ENCODE peak calls at places on chromosomes 11 and 22, in five cellular contexts. One of them, this sample, is unnamed.

GRCh38 chr11:132576706-132577105 is 955.6 kb downstream of the OPCML start:
- DNase-seq in A673: peak; percentile 22
- DNase-seq in CD8-positive, alpha-beta T cell: no peak
- DNase-seq in cardiac muscle cell: no peak
- DNase-seq in lower lobe of right lung: no peak
- DNase-seq in this sample: no peak

GRCh38 chr22:19680287-19680881 is 33.9 kb upstream of the SEPTIN5 start:
- DNase-seq in A673: no peak
- DNase-seq in CD8-positive, alpha-beta T cell: no peak
- DNase-seq in lower lobe of right lung: no peak
- DNase-seq in cardiac muscle cell: no peak
- DNase-seq in this sample: no peak

GRCh38 chr11:1041471-1041870 is 5.0 kb upstream of the MUC6 start:
- DNase-seq in A673: no peak
- DNase-seq in lower lobe of right lung: peak; percentile 38
- DNase-seq in cardiac muscle cell: no peak
- DNase-seq in CD8-positive, alpha-beta T cell: no peak
- DNase-seq in this sample: no peak

GRCh38 chr22:41513391-41513790 is 30.9 kb downstream of the POLR3H start:
- DNase-seq in A673: no peak
- DNase-seq in CD8-positive, alpha-beta T cell: no peak
- DNase-seq in lower lobe of right lung: no peak
- DNase-seq in cardiac muscle cell: no peak
- DNase-seq in this sample: no peak

GRCh38 chr22:42286205-42286604 is 15.8 kb upstream of the TCF20 start:
- DNase-seq in CD8-positive, alpha-beta T cell: no peak
- DNase-seq in lower lobe of right lung: no peak
- DNase-seq in A673: no peak
- DNase-seq in cardiac muscle cell: no peak
- DNase-seq in this sample: no peak

GRCh38 chr11:128448487-128448886 is 138.9 kb downstream of the ETS1 start:
- DNase-seq in CD8-positive, alpha-beta T cell: no peak
- DNase-seq in A673: no peak
- DNase-seq in lower lobe of right lung: no peak
- DNase-seq in cardiac muscle cell: no peak
- DNase-seq in this sample: peak; percentile 99

GRCh38 chr11:78417175-78417887 is at the start of gene GAB2:
- DNase-seq in A673: no peak
- DNase-seq in CD8-positive, alpha-beta T cell: peak; percentile 25
- DNase-seq in lower lobe of right lung: peak; percentile 61
- DNase-seq in cardiac muscle cell: no peak
- DNase-seq in this sample: no peak

GRCh38 chr22:19909350-19910179 is 32.0 kb upstream of the COMT start:
- DNase-seq in A673: peak; percentile 86
- DNase-seq in CD8-positive, alpha-beta T cell: peak; percentile 75
- DNase-seq in lower lobe of right lung: peak; percentile 86
- DNase-seq in cardiac muscle cell: peak; percentile 85
- DNase-seq in this sample: peak; percentile 71

GRCh38 chr11:82458777-82459176 is 274.9 kb downstream of the FAM181B start:
- DNase-seq in lower lobe of right lung: no peak
- DNase-seq in CD8-positive, alpha-beta T cell: no peak
- DNase-seq in cardiac muscle cell: no peak
- DNase-seq in A673: no peak
- DNase-seq in this sample: no peak

GRCh38 chr22:22943521-22944267 is 56.1 kb downstream of the IGLL5 start:
- DNase-seq in lower lobe of right lung: no peak
- DNase-seq in cardiac muscle cell: no peak
- DNase-seq in CD8-positive, alpha-beta T cell: no peak
- DNase-seq in A673: no peak
- DNase-seq in this sample: no peak

GRCh38 chr11:20397281-20397680 is 9.8 kb downstream of the PRMT3 start:
- DNase-seq in CD8-positive, alpha-beta T cell: no peak
- DNase-seq in A673: peak; percentile 72
- DNase-seq in lower lobe of right lung: no peak
- DNase-seq in cardiac muscle cell: peak; percentile 36
- DNase-seq in this sample: peak; percentile 62

GRCh38 chr11:79219186-79220045 is 221.4 kb downstream of the TENM4 start:
- DNase-seq in lower lobe of right lung: no peak
- DNase-seq in A673: no peak
- DNase-seq in cardiac muscle cell: no peak
- DNase-seq in CD8-positive, alpha-beta T cell: no peak
- DNase-seq in this sample: no peak

GRCh38 chr11:74147199-74147929 is 23.4 kb downstream of the C2CD3 start:
- DNase-seq in cardiac muscle cell: no peak
- DNase-seq in lower lobe of right lung: no peak
- DNase-seq in A673: no peak
- DNase-seq in CD8-positive, alpha-beta T cell: no peak
- DNase-seq in this sample: no peak

DNA sequence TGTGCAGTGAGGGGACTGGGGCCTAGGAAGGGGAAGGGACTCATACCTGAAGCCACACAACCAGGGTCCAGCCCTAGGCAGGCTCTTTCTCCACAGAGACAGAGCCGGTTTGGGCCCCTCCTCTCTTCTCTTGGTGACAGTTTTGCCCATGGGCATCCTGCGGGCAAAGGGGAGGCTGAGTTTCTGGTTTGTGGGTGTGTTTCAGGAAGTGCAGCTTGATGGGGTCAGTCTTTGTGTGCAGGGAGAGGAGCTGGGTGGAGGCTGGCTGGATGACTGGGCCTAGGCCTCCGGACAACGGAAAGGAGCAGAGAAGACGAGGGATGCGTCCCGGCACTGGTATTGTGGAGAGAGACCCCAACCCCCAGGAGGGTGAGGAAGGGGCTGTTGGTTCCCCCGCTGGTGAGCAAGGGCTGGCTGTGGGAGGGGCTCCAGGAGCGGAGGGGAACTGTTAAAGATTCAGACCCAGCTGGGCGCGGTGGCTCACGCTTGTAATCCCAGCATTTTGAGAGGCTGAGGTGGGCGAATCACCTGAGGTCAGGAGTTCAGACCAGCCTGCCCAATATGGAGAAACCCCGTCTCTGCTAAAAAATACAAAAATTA is 23.4 kb upstream of the CELSR1 start:
- DNase-seq in lower lobe of right lung: peak; percentile 38
- DNase-seq in cardiac muscle cell: no peak
- DNase-seq in A673: no peak
- DNase-seq in CD8-positive, alpha-beta T cell: no peak
- DNase-seq in this sample: no peak
- H3K27ac ChIP-seq in lower lobe of right lung: no peak overlapping the region
- H3K27ac ChIP-seq in cardiac muscle cell: no peak overlapping the region
- H3K27ac ChIP-seq in A673: no peak overlapping the region
- H3K27ac ChIP-seq in CD8-positive, alpha-beta T cell: no peak overlapping the region
- H3K27ac ChIP-seq in this sample: no peak overlapping the region

GRCh38 chr11:35927730-35928129 is 16.1 kb upstream of the LDLRAD3 start:
- DNase-seq in A673: peak; percentile 72
- DNase-seq in cardiac muscle cell: no peak
- DNase-seq in CD8-positive, alpha-beta T cell: no peak
- DNase-seq in lower lobe of right lung: peak; percentile 84
- DNase-seq in this sample: peak; percentile 85
- H3K27ac ChIP-seq in A673: no peak overlapping the region
- H3K27ac ChIP-seq in cardiac muscle cell: no peak overlapping the region
- H3K27ac ChIP-seq in CD8-positive, alpha-beta T cell: no peak overlapping the region
- H3K27ac ChIP-seq in lower lobe of right lung: no peak overlapping the region
- H3K27ac ChIP-seq in this sample: no peak overlapping the region

DNA sequence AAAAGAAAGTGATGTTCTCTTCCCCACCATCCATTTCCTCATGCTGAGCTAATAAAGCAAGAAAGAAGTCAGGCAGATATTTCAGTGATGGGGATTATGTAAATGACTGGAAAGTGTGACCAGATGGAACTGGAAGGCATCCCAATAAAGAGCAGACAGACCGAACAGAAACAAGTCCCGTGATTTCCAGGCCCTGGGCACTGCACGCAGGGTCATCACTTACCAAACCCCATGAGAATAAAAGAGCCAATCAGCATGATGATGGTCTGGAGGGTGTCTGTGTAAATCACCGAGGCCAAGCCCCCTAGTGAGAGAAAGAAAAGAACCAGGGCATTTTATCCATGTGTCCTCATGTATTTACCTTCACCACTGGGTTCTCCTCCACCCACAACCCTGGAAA is 18.1 kb downstream of the SLC5A4 start:
- DNase-seq in A673: peak; percentile 82
- DNase-seq in lower lobe of right lung: no peak
- DNase-seq in CD8-positive, alpha-beta T cell: no peak
- DNase-seq in cardiac muscle cell: no peak
- DNase-seq in this sample: no peak
- H3K27ac ChIP-seq in A673: no peak overlapping the region
- H3K27ac ChIP-seq in lower lobe of right lung: no peak overlapping the region
- H3K27ac ChIP-seq in CD8-positive, alpha-beta T cell: no peak overlapping the region
- H3K27ac ChIP-seq in cardiac muscle cell: no peak overlapping the region
- H3K27ac ChIP-seq in this sample: no peak overlapping the region

GRCh38 chr11:11536650-11537049 is 85.2 kb downstream of the GALNT18 start:
- DNase-seq in A673: no peak
- DNase-seq in cardiac muscle cell: no peak
- DNase-seq in CD8-positive, alpha-beta T cell: no peak
- DNase-seq in lower lobe of right lung: no peak
- DNase-seq in this sample: no peak

GRCh38 chr11:11534981-11535380 is 86.8 kb downstream of the GALNT18 start:
- DNase-seq in A673: no peak
- DNase-seq in cardiac muscle cell: no peak
- DNase-seq in CD8-positive, alpha-beta T cell: no peak
- DNase-seq in lower lobe of right lung: no peak
- DNase-seq in this sample: no peak

GRCh38 chr11:11537372-11537771 is 84.4 kb downstream of the GALNT18 start:
- DNase-seq in CD8-positive, alpha-beta T cell: no peak
- DNase-seq in A673: no peak
- DNase-seq in lower lobe of right lung: no peak
- DNase-seq in cardiac muscle cell: no peak
- DNase-seq in this sample: no peak

GRCh38 chr11:11533751-11534150 is 88.1 kb downstream of the GALNT18 start:
- DNase-seq in lower lobe of right lung: no peak
- DNase-seq in A673: no peak
- DNase-seq in cardiac muscle cell: no peak
- DNase-seq in CD8-positive, alpha-beta T cell: no peak
- DNase-seq in this sample: no peak

GRCh38 chr11:11535611-11536010 is 86.2 kb downstream of the GALNT18 start:
- DNase-seq in cardiac muscle cell: no peak
- DNase-seq in lower lobe of right lung: no peak
- DNase-seq in A673: no peak
- DNase-seq in CD8-positive, alpha-beta T cell: no peak
- DNase-seq in this sample: no peak
- H3K27ac ChIP-seq in cardiac muscle cell: no peak overlapping the region
- H3K27ac ChIP-seq in lower lobe of right lung: no peak overlapping the region
- H3K27ac ChIP-seq in A673: no peak overlapping the region
- H3K27ac ChIP-seq in CD8-positive, alpha-beta T cell: no peak overlapping the region
- H3K27ac ChIP-seq in this sample: no peak overlapping the region

DNA sequence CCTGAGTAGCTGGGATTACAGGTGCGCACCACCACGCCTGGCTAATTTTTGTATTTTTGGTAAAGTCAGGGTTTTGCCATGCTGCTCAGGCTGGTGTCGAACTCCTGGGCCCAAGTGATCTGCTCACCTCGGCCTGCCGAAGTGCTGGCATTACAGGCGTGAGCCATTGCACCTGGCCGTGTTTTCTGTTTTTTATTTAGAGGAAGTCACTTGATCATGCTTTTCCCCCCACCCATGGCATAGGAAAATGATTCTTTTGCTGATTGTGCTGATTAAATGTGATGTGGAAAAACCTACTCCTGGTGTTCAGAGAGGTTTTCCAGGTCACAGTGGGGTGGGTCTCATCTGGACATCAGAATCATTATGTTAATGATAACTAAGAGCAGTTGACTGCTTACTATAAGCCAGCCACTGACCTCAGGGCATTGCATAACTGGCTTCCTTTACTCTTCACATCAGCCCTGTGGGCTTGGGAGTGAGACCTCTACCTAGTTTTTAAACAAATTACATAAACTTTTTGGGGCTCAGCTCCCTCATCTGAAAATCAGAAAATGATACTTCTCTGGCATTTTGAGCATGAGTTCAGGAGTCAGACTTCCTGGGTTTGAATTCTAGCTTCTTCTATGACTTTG is 71.0 kb downstream of the PTPRJ start:
- DNase-seq in lower lobe of right lung: no peak
- DNase-seq in cardiac muscle cell: no peak
- DNase-seq in CD8-positive, alpha-beta T cell: no peak
- DNase-seq in A673: no peak
- DNase-seq in this sample: no peak
- H3K27ac ChIP-seq in lower lobe of right lung: peak overlapping the region; percentile 62
- H3K27ac ChIP-seq in cardiac muscle cell: no peak overlapping the region
- H3K27ac ChIP-seq in CD8-positive, alpha-beta T cell: no peak overlapping the region
- H3K27ac ChIP-seq in A673: no peak overlapping the region
- H3K27ac ChIP-seq in this sample: no peak overlapping the region

GRCh38 chr11:13963169-13963948 is 836 bp downstream of the SPON1 start:
- DNase-seq in A673: no peak
- DNase-seq in CD8-positive, alpha-beta T cell: peak; percentile 17
- DNase-seq in cardiac muscle cell: peak; percentile 42
- DNase-seq in lower lobe of right lung: peak; percentile 45
- DNase-seq in this sample: peak; percentile 70
- H3K27ac ChIP-seq in A673: no peak overlapping the region
- H3K27ac ChIP-seq in CD8-positive, alpha-beta T cell: no peak overlapping the region
- H3K27ac ChIP-seq in cardiac muscle cell: no peak overlapping the region
- H3K27ac ChIP-seq in lower lobe of right lung: peak overlapping the region; percentile 74
- H3K27ac ChIP-seq in this sample: peak overlapping the region; percentile 82

DNA sequence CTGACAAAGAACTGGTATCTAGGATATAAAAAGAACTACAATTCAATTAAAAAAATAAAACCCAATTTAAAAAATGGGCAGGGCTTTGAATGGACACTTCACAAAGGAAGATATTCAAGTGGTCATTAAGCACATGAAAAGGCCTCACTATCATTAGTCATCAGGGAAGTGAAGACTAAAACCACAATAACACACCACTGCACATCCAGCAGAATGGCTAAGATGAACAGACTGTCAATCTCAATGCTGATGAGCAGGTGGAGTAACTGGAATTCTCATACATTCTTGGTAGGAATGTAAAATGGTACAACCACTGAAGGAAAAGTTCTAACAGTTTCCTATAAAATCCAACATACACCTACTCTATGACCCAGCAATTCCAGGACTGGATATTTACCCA is 8.9 kb downstream of the HPS4 start:
- DNase-seq in A673: no peak
- DNase-seq in CD8-positive, alpha-beta T cell: no peak
- DNase-seq in lower lobe of right lung: no peak
- DNase-seq in cardiac muscle cell: no peak
- DNase-seq in this sample: no peak
- H3K27ac ChIP-seq in A673: no peak overlapping the region
- H3K27ac ChIP-seq in CD8-positive, alpha-beta T cell: no peak overlapping the region
- H3K27ac ChIP-seq in lower lobe of right lung: no peak overlapping the region
- H3K27ac ChIP-seq in cardiac muscle cell: no peak overlapping the region
- H3K27ac ChIP-seq in this sample: no peak overlapping the region

GRCh38 chr11:35187996-35188395 is 49.0 kb downstream of the CD44 start:
- DNase-seq in CD8-positive, alpha-beta T cell: no peak
- DNase-seq in A673: no peak
- DNase-seq in cardiac muscle cell: no peak
- DNase-seq in lower lobe of right lung: no peak
- DNase-seq in this sample: no peak
- H3K27ac ChIP-seq in CD8-positive, alpha-beta T cell: no peak overlapping the region
- H3K27ac ChIP-seq in A673: no peak overlapping the region
- H3K27ac ChIP-seq in cardiac muscle cell: no peak overlapping the region
- H3K27ac ChIP-seq in lower lobe of right lung: no peak overlapping the region
- H3K27ac ChIP-seq in this sample: no peak overlapping the region